ENCODE peak calls at places on chromosomes 6 and 20, in four cellular contexts. L is H1, H is H9, X is neuronal stem cell. P is an unnamed sample.

GRCh38 chr20:38123021-38123587 is 42.0 kb downstream of the TGM2 start:
- DNase-seq in L (no peak), H (no peak), X (no peak), P (peak)

GRCh38 chr6:27161946-27162603 is 85.4 kb upstream of the PRSS16 start:
- DNase-seq in L (no peak), H (no peak), X (no peak), P (peak)

GRCh38 chr20:63895886-63896135 is 885 bp downstream of the DNAJC5 start:
- DNase-seq in L (no peak), H (no peak), X (no peak), P (peak)

GRCh38 chr6:147615659-147616456 is 107.4 kb downstream of the SAMD5 start:
- DNase-seq in L (no peak), H (no peak), X (no peak), P (no peak)

GRCh38 chr6:111663692-111664564 is 58.2 kb upstream of the TRAF3IP2 start:
- DNase-seq in L (peak), H (peak), X (peak), P (peak)

GRCh38 chr20:31666258-31667042 is 28.7 kb downstream of the COX4I2 start:
- DNase-seq in L (no peak), H (no peak), X (no peak), P (no peak)

GRCh38 chr6:37280162-37280895 is 22.4 kb upstream of the TMEM217 start:
- DNase-seq in L (no peak), H (no peak), X (no peak), P (no peak)

GRCh38 chr6:5998741-5999687 is 7.7 kb downstream of the NRN1 start:
- DNase-seq in L (no peak), H (peak), X (no peak), P (no peak)

GRCh38 chr6:22470454-22471368 is 98.7 kb upstream of the HDGFL1 start:
- DNase-seq in L (no peak), H (no peak), X (no peak), P (no peak)

GRCh38 chr6:166194885-166195860 is 27.5 kb upstream of the TBXT start:
- DNase-seq in L (no peak), H (no peak), X (no peak), P (no peak)

GRCh38 chr6:129501401-129502051 is 208.5 kb downstream of the ARHGAP18 start:
- DNase-seq in L (no peak), H (no peak), X (no peak), P (peak)

GRCh38 chr6:135280375-135281136 is 99.4 kb downstream of the MYB start:
- DNase-seq in L (no peak), H (no peak), X (no peak), P (peak)

GRCh38 chr20:37516697-37517370 is 4.2 kb upstream of the NNAT start:
- DNase-seq in L (no peak), H (no peak), X (no peak), P (no peak)

GRCh38 chr6:74598473-74599393 is 607.1 kb downstream of the COL12A1 start:
- DNase-seq in L (no peak), H (no peak), X (no peak), P (no peak)

GRCh38 chr6:33696538-33697518 is 14.7 kb downstream of the UQCC2 start:
- DNase-seq in L (no peak), H (peak), X (no peak), P (peak)

DNA sequence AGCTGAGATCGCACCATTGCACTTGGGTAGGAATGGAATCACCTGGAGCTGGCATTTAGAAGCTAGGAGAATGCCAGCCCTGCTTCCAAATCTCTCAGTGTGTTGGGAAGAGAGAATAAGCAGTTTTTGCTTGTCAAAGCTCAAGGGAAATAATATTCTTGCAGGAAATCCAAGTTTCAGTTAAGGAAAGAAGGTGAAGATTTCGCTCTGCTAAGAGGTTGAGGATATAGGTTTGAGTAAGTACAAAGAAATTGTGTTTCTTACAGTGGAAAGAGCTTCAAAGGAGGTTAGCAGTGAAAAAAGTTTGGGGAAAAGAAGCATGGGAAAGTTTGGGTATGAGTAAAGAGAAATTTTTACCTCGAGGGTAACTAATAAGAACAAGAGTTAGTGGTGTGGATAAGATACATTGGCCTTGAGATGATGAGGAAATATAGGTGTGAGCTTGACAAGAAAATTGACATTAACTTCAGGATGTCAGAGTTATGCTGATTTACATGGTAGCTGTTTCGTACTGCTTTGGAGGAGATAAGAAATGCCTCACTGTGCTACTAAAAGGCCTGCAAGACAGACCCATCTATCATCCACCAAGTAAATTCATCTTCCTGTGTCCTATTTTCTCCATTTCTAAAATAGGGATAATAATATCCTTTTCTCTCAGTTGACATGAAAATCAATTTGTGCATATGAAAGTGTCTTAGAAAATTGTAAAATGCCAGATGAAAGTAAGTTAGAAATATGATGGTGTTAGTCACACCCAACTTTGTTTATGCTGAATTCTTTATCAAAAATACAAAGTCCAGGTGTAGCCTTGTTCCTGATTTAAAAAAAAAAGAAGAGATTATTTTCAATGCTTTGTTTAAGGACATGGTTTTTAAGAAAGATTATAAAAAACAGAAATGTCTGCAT is 12.8 kb upstream of the HINT3 start:
- DNase-seq in L (no peak), H (no peak), X (no peak), P (peak)
- H3K18ac ChIP-seq in L (no peak), H (no peak), X (no peak), P (peak)

GRCh38 chr20:1119524-1119923 is 1.1 kb downstream of the PSMF1 start:
- DNase-seq in L (no peak), H (no peak), X (no peak), P (no peak)

GRCh38 chr20:1121439-1121838 is 3.0 kb downstream of the PSMF1 start:
- DNase-seq in L (no peak), H (no peak), X (no peak), P (no peak)

GRCh38 chr20:1124416-1124815 is 6.0 kb downstream of the PSMF1 start:
- DNase-seq in L (no peak), H (no peak), X (no peak), P (no peak)

GRCh38 chr20:1125266-1125665 is 6.9 kb downstream of the PSMF1 start:
- DNase-seq in L (no peak), H (no peak), X (no peak), P (no peak)

DNA sequence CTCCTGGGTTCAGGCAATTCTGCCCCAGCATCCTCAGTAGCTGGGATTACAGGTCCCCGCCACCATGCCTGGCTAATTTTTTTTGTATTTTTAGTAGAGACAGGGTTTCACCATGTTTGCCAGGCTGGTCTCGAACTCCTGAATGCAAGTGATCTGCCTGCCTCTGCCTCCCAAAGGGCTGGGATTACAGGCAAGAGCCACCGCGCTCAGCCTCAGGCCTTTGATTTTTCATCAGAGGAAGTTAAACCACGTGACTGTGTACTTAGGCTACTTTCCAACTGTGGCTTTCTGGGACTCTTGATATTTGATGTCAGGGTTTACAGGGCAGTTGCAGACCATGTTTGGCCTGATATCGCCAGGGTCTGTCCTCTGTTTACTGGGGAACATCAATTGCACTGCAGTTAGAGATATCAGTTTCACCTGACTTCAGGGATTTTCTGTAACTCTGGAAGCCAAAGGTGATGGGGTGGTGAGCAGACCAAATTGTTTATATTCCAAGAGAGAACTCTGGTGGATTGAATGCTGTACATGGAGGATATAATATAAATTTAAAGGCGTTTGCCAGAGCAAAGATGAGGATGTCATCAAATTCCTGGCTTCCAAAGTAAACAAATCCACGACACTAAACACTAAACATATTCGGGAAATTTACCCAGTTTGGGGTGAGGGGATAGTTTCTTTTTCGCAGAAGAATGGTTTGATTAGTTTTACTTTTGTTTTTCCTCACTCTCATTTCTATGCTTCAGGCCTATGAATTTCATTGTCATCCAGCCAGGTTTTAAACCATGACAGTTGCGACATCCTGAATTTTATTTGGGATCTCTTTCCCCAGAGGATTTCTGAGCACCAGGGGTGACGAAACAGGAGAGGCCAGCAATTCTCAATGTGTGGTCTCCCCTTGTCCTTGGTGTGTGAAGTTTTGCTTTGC is 4.2 kb downstream of the PSMF1 start:
- DNase-seq in L (no peak), H (no peak), X (no peak), P (peak)
- H3K23ac ChIP-seq in L (no peak), H (no peak), X (no peak), P (no peak)

DNA sequence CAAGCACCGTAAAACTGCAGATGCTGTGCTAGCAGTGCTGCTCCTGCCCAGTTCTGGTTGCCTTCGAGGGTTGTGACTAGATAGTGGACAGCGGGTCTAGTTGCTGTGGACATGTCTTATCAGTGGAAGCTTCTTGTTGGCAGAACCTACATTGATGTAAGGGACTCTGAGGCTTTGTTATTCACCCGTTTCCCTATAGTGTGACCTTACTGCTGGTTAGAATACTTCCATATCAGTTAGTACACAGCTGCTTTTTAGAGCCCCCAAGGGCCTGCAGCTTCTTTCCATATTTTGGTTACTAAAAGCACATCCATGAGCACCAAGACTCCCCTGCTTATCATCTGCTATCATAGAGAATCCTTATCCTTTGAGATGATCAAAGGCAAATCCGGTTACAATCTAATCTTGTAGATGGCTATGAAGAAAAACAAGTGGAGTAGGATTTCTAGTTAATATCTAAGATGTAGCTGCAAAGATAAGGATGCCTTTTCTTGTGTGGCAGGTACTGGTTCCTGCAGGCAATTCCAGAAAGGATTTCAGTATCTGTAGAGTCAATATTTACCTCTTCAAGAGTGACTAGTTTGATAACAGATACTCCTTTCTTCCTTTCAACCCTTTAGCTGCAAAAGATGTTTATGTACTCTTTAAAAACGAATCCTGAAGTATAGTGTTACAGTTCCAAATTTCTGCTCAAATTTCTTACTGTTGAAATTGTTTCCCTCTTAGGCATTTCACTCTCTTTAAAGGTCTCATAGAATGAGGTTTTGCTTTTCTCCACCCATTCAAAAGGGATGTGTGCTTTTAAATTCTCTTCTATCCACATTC is 163.6 kb downstream of the JARID2 start:
- DNase-seq in L (no peak), H (no peak), X (no peak), P (no peak)
- H3K18ac ChIP-seq in L (no peak), H (no peak), X (no peak), P (peak)

GRCh38 chr6:12866422-12867029 is 150.0 kb downstream of the PHACTR1 start:
- DNase-seq in L (no peak), H (no peak), X (no peak), P (no peak)

GRCh38 chr6:12865117-12865516 is 148.6 kb downstream of the PHACTR1 start:
- DNase-seq in L (no peak), H (no peak), X (no peak), P (no peak)

GRCh38 chr6:12865782-12866181 is 149.2 kb downstream of the PHACTR1 start:
- DNase-seq in L (no peak), H (no peak), X (no peak), P (no peak)

DNA sequence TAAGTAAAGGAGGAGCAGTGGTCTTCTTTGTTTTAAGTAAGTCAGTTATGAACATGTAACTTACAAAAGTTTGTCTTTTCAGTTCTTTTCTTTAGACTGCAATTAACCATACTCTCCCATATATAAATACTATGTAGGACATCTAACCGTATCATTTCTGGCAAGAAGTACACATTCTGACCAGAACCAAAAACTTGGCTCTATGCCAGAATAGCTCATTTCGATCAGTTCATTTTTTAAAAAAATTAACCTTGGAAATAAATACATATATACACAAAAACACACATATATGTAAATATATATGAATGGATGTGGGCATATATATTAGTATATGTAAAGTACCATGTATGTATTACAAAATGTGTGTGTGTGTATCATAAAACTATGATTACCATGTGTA is 145.0 kb downstream of the PHACTR1 start:
- DNase-seq in L (no peak), H (no peak), X (no peak), P (no peak)
- H3K23ac ChIP-seq in L (no peak), H (no peak), X (no peak), P (no peak)

GRCh38 chr20:24992420-24993205 is at the start of gene APMAP:
- DNase-seq in L (peak), H (peak), X (peak), P (peak)

GRCh38 chr20:24990810-24991252 is 1.7 kb downstream of the APMAP start:
- DNase-seq in L (no peak), H (peak), X (no peak), P (no peak)

GRCh38 chr20:24994186-24994465 is 1.6 kb upstream of the APMAP start:
- DNase-seq in L (no peak), H (peak), X (no peak), P (no peak)

GRCh38 chr20:24993337-24994185 is 1.0 kb upstream of the APMAP start:
- DNase-seq in L (no peak), H (no peak), X (no peak), P (peak)

GRCh38 chr20:24991897-24992419 is 593 bp downstream of the APMAP start:
- DNase-seq in L (no peak), H (no peak), X (no peak), P (peak)
- H3K18ac ChIP-seq in L (no peak), H (no peak), X (peak), P (peak)

GRCh38 chr6:4348462-4349112 is 213.2 kb upstream of the ECI2 start:
- DNase-seq in L (no peak), H (no peak), X (no peak), P (peak)

GRCh38 chr6:4344317-4344899 is 209.0 kb upstream of the ECI2 start:
- DNase-seq in L (no peak), H (no peak), X (no peak), P (peak)

GRCh38 chr6:4345543-4345942 is 210.2 kb upstream of the ECI2 start:
- DNase-seq in L (no peak), H (no peak), X (no peak), P (no peak)

GRCh38 chr6:4347877-4348276 is 212.5 kb upstream of the ECI2 start:
- DNase-seq in L (no peak), H (no peak), X (no peak), P (no peak)

GRCh38 chr6:4346659-4347333 is 211.4 kb upstream of the ECI2 start:
- DNase-seq in L (no peak), H (peak), X (no peak), P (peak)
- H3K23ac ChIP-seq in L (no peak), H (no peak), X (no peak), P (no peak)

DNA sequence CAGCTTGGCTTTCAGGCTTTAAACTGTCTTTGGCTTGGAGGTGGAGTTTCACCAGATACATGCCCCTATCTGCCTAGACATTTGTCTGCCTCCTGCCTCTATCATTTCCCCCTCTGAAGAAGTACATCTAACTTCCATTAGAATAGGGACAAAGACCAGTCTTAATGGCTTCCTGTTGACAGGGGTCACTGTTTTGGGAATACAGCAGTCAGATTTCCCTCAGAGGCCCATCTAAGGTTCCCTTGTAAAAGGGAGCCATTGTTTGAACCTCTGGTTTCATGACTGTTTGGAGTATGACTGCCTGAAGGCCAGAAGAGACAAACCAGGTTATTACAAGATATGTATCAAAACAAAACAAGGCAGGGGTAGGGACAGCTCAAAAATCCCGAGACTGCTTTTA is 665.7 kb upstream of the GJE1 start:
- DNase-seq in L (no peak), H (no peak), X (no peak), P (no peak)
- H3K18ac ChIP-seq in L (no peak), H (no peak), X (no peak), P (no peak)

GRCh38 chr6:9521152-9521530 is 893.7 kb downstream of the TFAP2A start:
- DNase-seq in L (no peak), H (no peak), X (no peak), P (no peak)

GRCh38 chr6:9522101-9522500 is 892.8 kb downstream of the TFAP2A start:
- DNase-seq in L (no peak), H (no peak), X (no peak), P (no peak)

GRCh38 chr6:9517806-9518205 is 897.1 kb downstream of the TFAP2A start:
- DNase-seq in L (no peak), H (no peak), X (no peak), P (no peak)

GRCh38 chr6:9518433-9518832 is 896.4 kb downstream of the TFAP2A start:
- DNase-seq in L (no peak), H (no peak), X (no peak), P (no peak)

DNA sequence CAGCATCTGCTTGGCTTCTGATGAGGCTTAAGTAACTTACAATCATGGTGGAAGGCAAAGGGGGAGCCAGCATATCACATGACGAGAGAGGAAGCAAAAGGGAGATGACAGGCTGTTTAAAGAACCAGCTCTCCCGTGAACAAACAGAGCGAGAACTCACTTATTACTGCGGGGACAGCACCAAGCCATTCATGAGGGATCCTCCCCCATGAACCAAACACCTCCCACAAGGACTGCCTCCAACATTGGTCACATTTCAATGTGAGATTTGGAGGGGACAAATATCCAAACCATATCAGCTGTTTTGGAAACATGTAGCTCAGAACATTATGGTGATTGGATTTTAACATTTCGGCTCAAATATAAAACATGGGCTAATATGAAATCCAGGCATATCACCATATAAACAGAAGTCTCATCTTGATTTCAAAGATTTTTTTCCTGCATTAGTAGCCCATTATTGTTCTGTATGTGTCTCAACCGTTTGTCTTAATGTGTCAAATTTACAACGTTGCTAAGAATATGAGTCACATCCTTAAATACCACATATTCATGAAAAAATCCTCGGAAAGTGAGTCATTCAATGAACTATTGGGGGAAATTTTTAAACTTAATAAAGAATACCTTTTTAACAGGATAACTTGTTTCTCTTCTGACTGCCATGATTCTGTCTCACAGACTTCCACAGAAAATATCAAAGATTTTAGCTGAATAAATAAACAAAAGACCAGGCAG is 894.3 kb downstream of the TFAP2A start:
- DNase-seq in L (no peak), H (no peak), X (no peak), P (peak)
- H3K23ac ChIP-seq in L (no peak), H (no peak), X (no peak), P (no peak)